ENCODE peak calls at places on chromosomes 13 and 19, in seven cellular contexts. P is H1, T is neuronal stem cell, G is trophoblast cell, L is H9, H is mesendoderm, E is mesenchymal stem cell. F is an unnamed sample.

GRCh38 chr13:40992678-40993077 is 26.4 kb downstream of the ELF1 start:
- DNase-seq in E (no peak), P (no peak), H (peak), T (no peak), G (no peak), L (no peak), F (no peak)

GRCh38 chr13:110913322-110913721 is 1.5 kb downstream of the ANKRD10 start:
- DNase-seq in L (no peak), E (peak), T (no peak), H (peak), G (no peak), P (no peak), F (peak)

GRCh38 chr13:73776137-73776785 is 357.9 kb downstream of the KLF12 start:
- DNase-seq in E (no peak), T (no peak), P (no peak), H (no peak), L (no peak), G (no peak), F (peak)

GRCh38 chr19:6766357-6767080 is 716 bp downstream of the SH2D3A start:
- DNase-seq in H (peak), P (no peak), L (peak), E (no peak), T (no peak), G (peak), F (no peak)

GRCh38 chr13:99605417-99606321 is 104.4 kb downstream of the TM9SF2 start:
- DNase-seq in G (peak), H (peak), L (peak), E (no peak), T (peak), P (peak), F (no peak)

GRCh38 chr13:47426126-47426849 is 529.4 kb upstream of the HTR2A start:
- DNase-seq in H (no peak), P (no peak), L (no peak), G (no peak), T (no peak), E (peak), F (peak)

GRCh38 chr19:46603195-46603637 is 2.1 kb downstream of the CALM3 start:
- DNase-seq in E (no peak), L (no peak), P (no peak), T (no peak), G (no peak), H (peak), F (no peak)

GRCh38 chr19:13610042-13610691 is 103.9 kb upstream of the CACNA1A start:
- DNase-seq in P (no peak), H (no peak), E (no peak), L (peak), G (no peak), T (no peak), F (no peak)

GRCh38 chr13:114029866-114030625 is 56.2 kb upstream of the C13orf46 start:
- DNase-seq in E (no peak), G (no peak), L (no peak), P (no peak), T (no peak), H (no peak), F (no peak)

GRCh38 chr13:26983533-26984315 is 187.9 kb downstream of the USP12 start:
- DNase-seq in G (no peak), P (no peak), E (peak), L (no peak), T (no peak), H (no peak), F (no peak)

GRCh38 chr19:13796301-13797057 is 1.2 kb downstream of the ZSWIM4 start:
- DNase-seq in P (peak), G (peak), L (peak), T (no peak), H (peak), E (peak), F (peak)

GRCh38 chr19:38033658-38034150 is 126.7 kb downstream of the SIPA1L3 start:
- DNase-seq in E (no peak), L (peak), T (no peak), P (no peak), G (peak), H (peak), F (no peak)

GRCh38 chr19:33208904-33209843 is 15.0 kb downstream of the LRP3 start:
- DNase-seq in L (no peak), G (no peak), H (no peak), E (no peak), T (no peak), P (no peak), F (no peak)

GRCh38 chr19:6718741-6719539 is 1.5 kb downstream of the C3 start:
- DNase-seq in G (peak), E (peak), L (peak), P (no peak), T (no peak), H (peak), F (no peak)

GRCh38 chr13:98598043-98598442 is 21.1 kb upstream of the STK24 start:
- DNase-seq in P (no peak), E (no peak), H (peak), T (no peak), G (no peak), L (peak), F (no peak)

GRCh38 chr13:109509154-109509905 is 277.1 kb downstream of the IRS2 start:
- DNase-seq in G (peak), T (no peak), E (peak), L (no peak), P (no peak), H (no peak), F (peak)

GRCh38 chr13:104286566-104287290 is 1220.5 kb upstream of the SLC10A2 start:
- DNase-seq in T (peak), E (no peak), G (no peak), P (no peak), L (peak), H (peak), F (no peak)

GRCh38 chr19:17607936-17608335 is 52.5 kb downstream of the COLGALT1 start:
- DNase-seq in H (no peak), P (no peak), E (no peak), G (no peak), L (no peak), T (no peak), F (no peak)

GRCh38 chr19:17614476-17614875 is 59.0 kb downstream of the COLGALT1 start:
- DNase-seq in H (no peak), P (no peak), T (no peak), L (no peak), G (no peak), E (no peak), F (no peak)

GRCh38 chr19:17615889-17616685 is 60.6 kb downstream of the COLGALT1 start:
- DNase-seq in G (no peak), E (no peak), H (peak), P (no peak), L (peak), T (no peak), F (no peak)

GRCh38 chr19:17610384-17610783 is 54.9 kb downstream of the COLGALT1 start:
- DNase-seq in E (no peak), P (no peak), H (peak), T (no peak), L (no peak), G (no peak), F (peak)

DNA sequence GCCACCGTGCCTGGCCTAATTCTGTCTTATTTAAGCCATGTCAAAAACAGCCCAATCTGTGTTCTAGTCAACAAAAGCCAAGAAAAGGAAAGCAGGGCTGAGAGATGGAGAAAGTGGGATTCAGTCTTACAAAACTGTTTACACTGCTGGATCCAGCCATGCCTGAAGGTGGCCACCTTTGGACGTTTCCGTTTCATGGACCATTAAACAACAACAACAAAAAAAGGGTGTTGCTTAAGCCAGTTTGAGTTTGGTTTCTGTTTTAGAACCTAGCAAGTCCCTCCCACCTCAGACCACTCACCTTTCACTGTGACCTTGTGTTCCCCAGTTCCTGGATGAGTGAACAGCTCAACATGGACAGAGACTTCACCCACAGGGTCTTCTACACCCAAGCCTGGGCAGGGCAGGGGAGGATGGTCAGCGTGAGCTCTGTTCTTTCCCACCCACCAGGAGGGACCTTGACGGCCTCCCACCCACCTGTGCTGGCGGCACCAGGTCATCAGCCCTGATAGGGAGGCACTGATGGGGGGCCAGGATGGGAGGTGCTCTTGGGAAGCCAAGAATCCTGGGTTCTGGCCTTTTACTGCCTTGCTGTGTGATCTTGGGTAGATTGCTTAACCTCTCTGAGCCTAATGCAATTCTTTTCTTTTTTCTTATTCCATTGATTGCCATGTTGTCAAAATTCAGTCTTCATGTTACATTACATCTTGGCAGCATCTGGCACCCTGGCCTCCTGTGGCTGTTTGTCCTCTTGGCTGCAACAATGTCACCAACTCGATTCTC is 56.2 kb downstream of the COLGALT1 start:
- DNase-seq in G (no peak), P (no peak), T (no peak), E (no peak), H (no peak), L (no peak), F (no peak)
- H3K18ac ChIP-seq in G (no peak), P (no peak), T (no peak), E (no peak), H (no peak), L (no peak), F (no peak)

GRCh38 chr19:49201042-49201441 is 43.5 kb downstream of the TRPM4 start:
- DNase-seq in G (no peak), L (no peak), H (no peak), E (no peak), T (no peak), P (no peak), F (no peak)

GRCh38 chr19:49196527-49197240 is 39.1 kb downstream of the TRPM4 start:
- DNase-seq in G (no peak), L (no peak), P (no peak), T (no peak), E (no peak), H (no peak), F (no peak)

GRCh38 chr19:49205114-49205513 is 47.5 kb downstream of the TRPM4 start:
- DNase-seq in G (no peak), L (no peak), T (no peak), H (no peak), E (no peak), P (no peak), F (no peak)

GRCh38 chr19:49194408-49194807 is 36.8 kb downstream of the TRPM4 start:
- DNase-seq in G (no peak), P (no peak), L (no peak), E (no peak), H (no peak), T (no peak), F (no peak)

DNA sequence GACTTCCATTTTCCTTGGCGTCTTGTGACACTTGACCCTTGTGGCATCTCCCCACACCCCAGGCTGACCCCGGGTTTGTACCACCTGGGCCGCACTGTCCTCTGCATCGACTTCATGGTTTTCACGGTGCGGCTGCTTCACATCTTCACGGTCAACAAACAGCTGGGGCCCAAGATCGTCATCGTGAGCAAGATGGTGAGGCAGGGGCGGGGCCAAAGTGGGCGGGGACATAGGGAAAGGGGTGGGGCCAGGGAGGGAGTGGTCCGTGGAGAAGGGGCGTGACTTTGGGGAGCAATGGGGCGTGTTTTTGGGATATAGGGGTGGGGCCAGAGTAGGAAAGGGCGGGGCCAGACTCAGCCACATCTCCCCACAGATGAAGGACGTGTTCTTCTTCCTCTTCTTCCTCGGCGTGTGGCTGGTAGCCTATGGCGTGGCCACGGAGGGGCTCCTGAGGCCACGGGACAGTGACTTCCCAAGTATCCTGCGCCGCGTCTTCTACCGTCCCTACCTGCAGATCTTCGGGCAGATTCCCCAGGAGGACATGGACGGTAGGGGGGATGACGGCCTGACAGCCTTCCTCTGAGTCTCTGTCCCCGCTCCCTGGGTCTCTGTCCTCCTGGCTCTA is 42.8 kb downstream of the TRPM4 start:
- DNase-seq in L (peak), H (peak), T (no peak), G (no peak), E (no peak), P (no peak), F (no peak)
- H3K18ac ChIP-seq in L (no peak), H (no peak), T (no peak), G (no peak), E (no peak), P (no peak), F (no peak)

DNA sequence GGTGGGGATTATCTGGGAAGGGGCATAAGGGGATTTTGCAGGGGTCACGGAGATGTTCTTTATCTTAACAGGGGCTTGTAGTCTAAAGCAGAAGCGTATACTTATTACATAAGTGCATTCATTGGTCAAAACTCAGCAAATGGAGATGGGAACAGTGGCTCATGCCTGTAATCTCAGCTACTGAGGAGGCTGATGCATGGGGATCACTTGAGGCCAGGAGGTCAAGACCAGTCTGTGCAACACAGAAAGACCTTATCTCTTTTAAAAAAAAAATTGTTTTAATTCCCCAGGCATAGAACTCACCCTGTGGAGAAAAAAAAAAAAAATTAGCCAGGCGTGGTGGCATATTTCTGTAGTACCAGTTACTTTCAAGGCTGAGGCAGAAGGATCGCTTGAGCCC is 18.9 kb downstream of the FAM187B start:
- DNase-seq in H (no peak), E (no peak), G (no peak), P (no peak), L (no peak), T (no peak), F (no peak)
- H3K18ac ChIP-seq in H (no peak), E (no peak), G (no peak), P (no peak), L (no peak), T (no peak), F (no peak)

GRCh38 chr19:57280913-57281425 is 684 bp downstream of the ZNF460 start:
- DNase-seq in P (no peak), G (no peak), H (no peak), L (no peak), E (no peak), T (no peak), F (no peak)

GRCh38 chr19:57279418-57280164 is 694 bp upstream of the ZNF460 start:
- DNase-seq in G (peak), P (peak), T (peak), H (peak), L (peak), E (peak), F (peak)

GRCh38 chr19:57276430-57276829 is 3.9 kb upstream of the ZNF460 start:
- DNase-seq in H (no peak), T (no peak), E (no peak), L (no peak), P (no peak), G (no peak), F (no peak)

GRCh38 chr19:57280165-57280912 is at the start of gene ZNF460:
- DNase-seq in G (peak), E (peak), P (peak), T (peak), H (peak), L (peak), F (peak)

GRCh38 chr19:57282011-57282636 is 1.8 kb downstream of the ZNF460 start:
- DNase-seq in E (no peak), P (no peak), L (no peak), T (no peak), H (no peak), G (no peak), F (no peak)
- H3K18ac ChIP-seq in E (no peak), P (no peak), L (no peak), T (no peak), H (no peak), G (no peak), F (no peak)

GRCh38 chr13:44688652-44689051 is 112.5 kb upstream of the TSC22D1 start:
- DNase-seq in P (no peak), T (no peak), E (no peak), L (no peak), H (no peak), G (no peak), F (no peak)
- H3K18ac ChIP-seq in P (no peak), T (no peak), E (no peak), L (no peak), H (no peak), G (no peak), F (no peak)

DNA sequence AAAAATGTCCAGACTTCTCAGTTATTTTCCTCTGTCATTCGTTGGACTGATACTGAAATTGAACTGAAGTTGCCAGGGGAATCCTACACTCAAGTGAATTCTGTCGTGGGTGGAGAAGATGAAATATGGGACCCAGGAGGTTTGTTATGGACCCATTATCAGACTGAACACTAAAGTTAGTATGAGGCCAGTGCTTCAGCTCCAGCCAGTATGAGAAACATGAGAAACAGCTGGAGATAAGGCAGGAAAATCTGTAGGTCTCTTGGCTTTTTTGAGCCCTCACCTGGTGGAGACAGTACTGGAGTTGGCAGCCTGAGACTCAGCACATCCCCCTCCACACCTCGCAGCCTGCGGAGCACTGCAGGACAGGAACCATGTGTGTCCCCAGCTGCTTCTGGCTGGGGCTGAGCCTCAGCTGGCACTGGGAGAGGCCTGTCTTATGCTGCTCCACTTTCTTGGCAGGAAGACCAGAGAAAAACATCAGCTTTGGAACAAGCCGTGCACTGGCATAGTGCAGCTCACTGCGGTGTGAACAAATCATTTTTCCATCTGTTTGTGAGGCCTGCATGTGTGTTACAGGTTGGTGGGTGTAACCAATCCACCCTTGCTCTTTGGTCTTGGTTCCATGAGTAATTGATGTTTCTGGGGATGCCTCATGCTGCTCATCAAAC is 641.0 kb downstream of the FGF9 start:
- DNase-seq in L (peak), H (peak), P (no peak), G (peak), T (no peak), E (no peak), F (no peak)
- H3K18ac ChIP-seq in L (no peak), H (no peak), P (no peak), G (no peak), T (peak), E (no peak), F (no peak)

GRCh38 chr19:29239220-29239776 is 26.3 kb upstream of the UQCRFS1 start:
- DNase-seq in E (no peak), T (no peak), G (no peak), P (no peak), L (no peak), H (no peak), F (no peak)

GRCh38 chr19:29232315-29232852 is 19.4 kb upstream of the UQCRFS1 start:
- DNase-seq in E (no peak), T (no peak), H (no peak), L (no peak), G (no peak), P (no peak), F (no peak)

DNA sequence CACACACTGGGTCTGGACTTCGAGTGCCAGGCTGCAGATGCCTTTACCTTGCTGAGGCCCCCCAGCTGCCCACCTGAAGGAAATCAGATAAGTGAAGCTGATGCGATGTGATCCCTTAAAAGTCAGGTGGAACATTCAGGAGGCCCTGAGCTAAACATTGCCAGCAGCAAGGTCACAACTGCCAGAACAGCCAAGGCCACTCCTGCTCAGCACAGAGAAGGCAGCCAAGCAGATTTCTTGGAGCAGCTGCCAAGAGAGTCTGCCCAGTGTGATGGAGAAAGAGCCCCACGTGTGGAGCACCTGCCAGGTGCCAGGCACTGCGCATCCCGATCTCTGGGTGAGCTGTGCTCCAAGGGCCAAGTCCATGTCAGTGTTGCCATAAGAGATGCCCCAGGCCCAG is 20.6 kb upstream of the UQCRFS1 start:
- DNase-seq in P (no peak), G (no peak), T (no peak), E (no peak), L (no peak), H (no peak), F (no peak)
- H3K18ac ChIP-seq in P (no peak), G (no peak), T (peak), E (no peak), L (no peak), H (no peak), F (no peak)

GRCh38 chr13:94195715-94196114 is 283.8 kb downstream of the DCT start:
- DNase-seq in E (peak), P (no peak), H (no peak), G (no peak), T (no peak), L (no peak), F (peak)

GRCh38 chr13:94198666-94199065 is 280.8 kb downstream of the DCT start:
- DNase-seq in T (no peak), P (no peak), E (no peak), H (peak), L (no peak), G (no peak), F (no peak)

GRCh38 chr13:94201022-94201421 is 278.5 kb downstream of the DCT start:
- DNase-seq in G (no peak), P (no peak), L (no peak), T (no peak), H (peak), E (no peak), F (no peak)

GRCh38 chr13:94196426-94196825 is 283.1 kb downstream of the DCT start:
- DNase-seq in L (no peak), E (no peak), H (no peak), P (no peak), T (no peak), G (no peak), F (no peak)

GRCh38 chr13:94199135-94199534 is 280.3 kb downstream of the DCT start:
- DNase-seq in E (no peak), L (no peak), P (no peak), T (no peak), G (no peak), H (no peak), F (no peak)
- H3K18ac ChIP-seq in E (peak), L (no peak), P (no peak), T (no peak), G (no peak), H (peak), F (no peak)

F was measured in IMR-90.